ENCODE peak calls at places on chromosomes 5 and 9, in nine cellular contexts. B is central memory CD4-positive, alpha-beta T cell; D is stimulated activated CD4-positive, alpha-beta T cell treated with anti-CD3 and anti-CD28 coated beads, Interleukin-1b, Interleukin-23, amount 100 ng/mL, for 24 hours; U is HTR-8/SVneo; T is PC-3; Q is NCI-H1105; X is hypothalamus; S is neural crest cell; Z is HuH-7.5. J is an unnamed sample.

GRCh38 chr5:26012078-26012477 is 1026.3 kb downstream of the CDH9 start:
- DNase-seq in S (no peak), U (no peak), X (no peak), T (no peak), Q (no peak), D (no peak), Z (no peak), B (no peak), J (no peak)

GRCh38 chr9:135137398-135137832 is 49.9 kb downstream of the OLFM1 start:
- DNase-seq in D (no peak), Q (no peak), Z (no peak), S (peak), T (no peak), U (no peak), B (no peak), X (no peak), J (no peak)

GRCh38 chr9:130129425-130130061 is 42.7 kb upstream of the NCS1 start:
- DNase-seq in B (no peak), T (no peak), D (no peak), U (no peak), S (no peak), Z (no peak), Q (no peak), X (no peak), J (no peak)

GRCh38 chr9:83535736-83536135 is 2.5 kb downstream of the FRMD3 start:
- DNase-seq in S (no peak), D (no peak), X (no peak), B (no peak), Z (no peak), T (no peak), Q (no peak), U (no peak), J (no peak)

GRCh38 chr5:132245593-132245992 is 11.9 kb upstream of the PDLIM4 start:
- DNase-seq in Q (no peak), D (no peak), Z (no peak), U (no peak), X (no peak), B (no peak), T (no peak), S (no peak), J (no peak)

GRCh38 chr9:136648746-136649145 is 14.0 kb upstream of the EGFL7 start:
- DNase-seq in Z (no peak), T (no peak), D (no peak), B (no peak), S (no peak), Q (no peak), X (no peak), U (no peak), J (no peak)

GRCh38 chr5:38060354-38060753 is 198.0 kb upstream of the EGFLAM start:
- DNase-seq in Q (no peak), X (no peak), T (peak), D (no peak), B (no peak), Z (no peak), S (no peak), U (no peak), J (no peak)

GRCh38 chr5:72241346-72242003 is 78.6 kb downstream of the MRPS27 start:
- DNase-seq in Z (no peak), T (no peak), Q (no peak), U (no peak), B (no peak), D (no peak), X (peak), S (peak), J (no peak)

GRCh38 chr5:173583384-173583783 is 33.1 kb downstream of the BOD1 start:
- DNase-seq in B (no peak), T (no peak), S (no peak), U (no peak), D (no peak), X (no peak), Z (no peak), Q (no peak), J (no peak)

GRCh38 chr5:139774980-139775654 is 20.5 kb upstream of the PSD2 start:
- DNase-seq in Q (peak), S (peak), Z (peak), X (peak), D (peak), B (peak), T (peak), U (peak), J (peak)

GRCh38 chr5:149526855-149527590 is 24.2 kb downstream of the CSNK1A1 start:
- DNase-seq in T (no peak), D (no peak), Q (no peak), U (no peak), X (no peak), S (no peak), B (no peak), Z (no peak), J (no peak)

GRCh38 chr5:157076558-157076957 is 17.6 kb upstream of the HAVCR1 start:
- DNase-seq in X (no peak), T (peak), Z (no peak), D (no peak), S (no peak), U (no peak), B (no peak), Q (no peak), J (no peak)

GRCh38 chr9:124282442-124283231 is 24.9 kb downstream of the NEK6 start:
- DNase-seq in D (no peak), T (no peak), Q (no peak), Z (no peak), U (no peak), X (no peak), B (no peak), S (no peak), J (no peak)

GRCh38 chr9:133701981-133702797 is 36.0 kb downstream of the SARDH start:
- DNase-seq in T (no peak), B (peak), D (peak), S (no peak), Z (no peak), U (no peak), Q (peak), X (no peak), J (peak)

GRCh38 chr5:77638763-77639451 is 394 bp upstream of the OTP start:
- DNase-seq in Q (no peak), U (no peak), T (no peak), Z (no peak), X (no peak), B (no peak), S (no peak), D (no peak), J (no peak)